ENCODE peak calls at places on chromosomes 12 and 14, in four cellular contexts. One of them, this sample, is unnamed.

GRCh38 chr14:88879016-88879415 is 54.6 kb downstream of the TTC8 start:
- DNase-seq in cardiac septum: no peak
- DNase-seq in NAMALWA: no peak
- DNase-seq in NCI-H146: no peak
- DNase-seq in this sample: no peak

GRCh38 chr14:91904483-91904882 is 37.1 kb upstream of the TC2N start:
- DNase-seq in cardiac septum: peak; percentile 56
- DNase-seq in NAMALWA: no peak
- DNase-seq in NCI-H146: no peak
- DNase-seq in this sample: no peak

GRCh38 chr12:9634177-9634803 is 26.6 kb upstream of the KLRB1 start:
- DNase-seq in cardiac septum: no peak
- DNase-seq in NAMALWA: peak; percentile 89
- DNase-seq in NCI-H146: peak; percentile 35
- DNase-seq in this sample: peak; percentile 68

GRCh38 chr12:65614259-65614658 is 210.0 kb upstream of the HMGA2 start:
- DNase-seq in cardiac septum: no peak
- DNase-seq in NAMALWA: no peak
- DNase-seq in NCI-H146: no peak
- DNase-seq in this sample: no peak

GRCh38 chr12:15599266-15600037 is 189.7 kb downstream of the EPS8 start:
- DNase-seq in cardiac septum: no peak
- DNase-seq in NAMALWA: no peak
- DNase-seq in NCI-H146: peak; percentile 11
- DNase-seq in this sample: no peak

GRCh38 chr14:32022938-32023466 is 54.1 kb upstream of the ARHGAP5 start:
- DNase-seq in cardiac septum: no peak
- DNase-seq in NAMALWA: no peak
- DNase-seq in NCI-H146: no peak
- DNase-seq in this sample: no peak

GRCh38 chr12:109092484-109093021 is 719 bp downstream of the ALKBH2 start:
- DNase-seq in cardiac septum: no peak
- DNase-seq in NAMALWA: no peak
- DNase-seq in NCI-H146: no peak
- DNase-seq in this sample: no peak

GRCh38 chr12:65958456-65958855 is 134.2 kb downstream of the HMGA2 start:
- DNase-seq in cardiac septum: no peak
- DNase-seq in NAMALWA: no peak
- DNase-seq in NCI-H146: no peak
- DNase-seq in this sample: no peak

GRCh38 chr12:110102255-110102654 is 21.9 kb upstream of the IFT81 start:
- DNase-seq in cardiac septum: no peak
- DNase-seq in NAMALWA: peak; percentile 99
- DNase-seq in NCI-H146: peak; percentile 58
- DNase-seq in this sample: no peak

GRCh38 chr14:34951286-34951685 is 31.5 kb upstream of the SRP54 start:
- DNase-seq in cardiac septum: no peak
- DNase-seq in NAMALWA: no peak
- DNase-seq in NCI-H146: no peak
- DNase-seq in this sample: no peak

GRCh38 chr12:51914034-51914923 is 7.0 kb downstream of the ACVRL1 start:
- DNase-seq in cardiac septum: peak; percentile 75
- DNase-seq in NAMALWA: no peak
- DNase-seq in NCI-H146: no peak
- DNase-seq in this sample: peak; percentile 65

GRCh38 chr14:71725802-71726638 is 206.2 kb upstream of the RGS6 start:
- DNase-seq in cardiac septum: no peak
- DNase-seq in NAMALWA: no peak
- DNase-seq in NCI-H146: no peak
- DNase-seq in this sample: no peak

GRCh38 chr14:102917469-102918211 is 4.8 kb upstream of the AMN start:
- DNase-seq in cardiac septum: no peak
- DNase-seq in NAMALWA: peak; percentile 81
- DNase-seq in NCI-H146: peak; percentile 50
- DNase-seq in this sample: peak; percentile 77

GRCh38 chr12:16012086-16012485 is 101.0 kb downstream of the DERA start:
- DNase-seq in cardiac septum: no peak
- DNase-seq in NAMALWA: no peak
- DNase-seq in NCI-H146: no peak
- DNase-seq in this sample: peak; percentile 71

GRCh38 chr12:71164877-71165197 is 7.0 kb upstream of the TSPAN8 start:
- DNase-seq in cardiac septum: no peak
- DNase-seq in NAMALWA: no peak
- DNase-seq in NCI-H146: no peak
- DNase-seq in this sample: no peak

GRCh38 chr14:32038876-32039275 is 38.2 kb upstream of the ARHGAP5 start:
- DNase-seq in cardiac septum: no peak
- DNase-seq in NAMALWA: no peak
- DNase-seq in NCI-H146: peak; percentile 41
- DNase-seq in this sample: no peak

GRCh38 chr12:13000616-13000934 is 510 bp upstream of the HEBP1 start:
- DNase-seq in cardiac septum: no peak
- DNase-seq in NAMALWA: no peak
- DNase-seq in NCI-H146: no peak
- DNase-seq in this sample: no peak

GRCh38 chr14:93029417-93029816 is 86.3 kb downstream of the ITPK1 start:
- DNase-seq in cardiac septum: no peak
- DNase-seq in NAMALWA: no peak
- DNase-seq in NCI-H146: no peak
- DNase-seq in this sample: no peak

GRCh38 chr12:101773560-101774206 is 34.4 kb upstream of the SYCP3 start:
- DNase-seq in cardiac septum: no peak
- DNase-seq in NAMALWA: peak; percentile 74
- DNase-seq in NCI-H146: peak; percentile 64
- DNase-seq in this sample: peak; percentile 79

GRCh38 chr12:19620222-19620621 is 180.9 kb downstream of the AEBP2 start:
- DNase-seq in cardiac septum: no peak
- DNase-seq in NAMALWA: no peak
- DNase-seq in NCI-H146: no peak
- DNase-seq in this sample: no peak

GRCh38 chr14:22113401-22113800 is 439.8 kb upstream of the OR4E1 start:
- DNase-seq in cardiac septum: no peak
- DNase-seq in NAMALWA: no peak
- DNase-seq in NCI-H146: no peak
- DNase-seq in this sample: no peak

GRCh38 chr14:99174081-99174851 is 97.7 kb downstream of the BCL11B start:
- DNase-seq in cardiac septum: no peak
- DNase-seq in NAMALWA: no peak
- DNase-seq in NCI-H146: no peak
- DNase-seq in this sample: no peak

GRCh38 chr12:97404549-97404948 is 58.1 kb upstream of the RMST start:
- DNase-seq in cardiac septum: no peak
- DNase-seq in NAMALWA: peak; percentile 53
- DNase-seq in NCI-H146: peak; percentile 61
- DNase-seq in this sample: no peak

GRCh38 chr14:101584049-101584859 is 23.0 kb downstream of the DIO3 start:
- DNase-seq in cardiac septum: no peak
- DNase-seq in NAMALWA: no peak
- DNase-seq in NCI-H146: no peak
- DNase-seq in this sample: no peak

GRCh38 chr14:61564623-61565091 is 130.7 kb upstream of the HIF1A start:
- DNase-seq in cardiac septum: no peak
- DNase-seq in NAMALWA: no peak
- DNase-seq in NCI-H146: no peak
- DNase-seq in this sample: no peak

GRCh38 chr14:54317396-54317795 is 79.4 kb upstream of the CDKN3 start:
- DNase-seq in cardiac septum: no peak
- DNase-seq in NAMALWA: no peak
- DNase-seq in NCI-H146: no peak
- DNase-seq in this sample: no peak

GRCh38 chr14:82872494-82872893 is 1338.8 kb upstream of the SEL1L start:
- DNase-seq in cardiac septum: no peak
- DNase-seq in NAMALWA: peak; percentile 44
- DNase-seq in NCI-H146: no peak
- DNase-seq in this sample: no peak

GRCh38 chr12:8081228-8081920 is 700 bp upstream of the NECAP1 start:
- DNase-seq in cardiac septum: no peak
- DNase-seq in NAMALWA: peak; percentile 69
- DNase-seq in NCI-H146: peak; percentile 45
- DNase-seq in this sample: no peak

GRCh38 chr14:32382704-32383103 is 53.6 kb downstream of the AKAP6 start:
- DNase-seq in cardiac septum: no peak
- DNase-seq in NAMALWA: no peak
- DNase-seq in NCI-H146: no peak
- DNase-seq in this sample: no peak

GRCh38 chr12:112381421-112381897 is 772 bp downstream of the HECTD4 start:
- DNase-seq in cardiac septum: no peak
- DNase-seq in NAMALWA: peak; percentile 67
- DNase-seq in NCI-H146: peak; percentile 68
- DNase-seq in this sample: peak; percentile 58

GRCh38 chr14:99254391-99255009 is 17.5 kb downstream of the BCL11B start:
- DNase-seq in cardiac septum: no peak
- DNase-seq in NAMALWA: no peak
- DNase-seq in NCI-H146: no peak
- DNase-seq in this sample: no peak

GRCh38 chr12:116975779-116976393 is 65.1 kb downstream of the FBXW8 start:
- DNase-seq in cardiac septum: no peak
- DNase-seq in NAMALWA: no peak
- DNase-seq in NCI-H146: no peak
- DNase-seq in this sample: no peak

GRCh38 chr12:123801573-123802178 is 39.6 kb downstream of the DNAH10 start:
- DNase-seq in cardiac septum: no peak
- DNase-seq in NAMALWA: peak; percentile 59
- DNase-seq in NCI-H146: no peak
- DNase-seq in this sample: no peak

GRCh38 chr12:4037747-4038312 is 164.6 kb upstream of the PARP11 start:
- DNase-seq in cardiac septum: no peak
- DNase-seq in NAMALWA: no peak
- DNase-seq in NCI-H146: no peak
- DNase-seq in this sample: peak; percentile 80

GRCh38 chr14:106094654-106095189 is 568.3 kb downstream of the TMEM121 start:
- DNase-seq in cardiac septum: no peak
- DNase-seq in NAMALWA: no peak
- DNase-seq in NCI-H146: no peak
- DNase-seq in this sample: peak; percentile 59

GRCh38 chr14:99277534-99277933 is 5.5 kb upstream of the BCL11B start:
- DNase-seq in cardiac septum: no peak
- DNase-seq in NAMALWA: no peak
- DNase-seq in NCI-H146: no peak
- DNase-seq in this sample: no peak

GRCh38 chr12:112927475-112927874 is 10.8 kb upstream of the OAS3 start:
- DNase-seq in cardiac septum: no peak
- DNase-seq in NAMALWA: no peak
- DNase-seq in NCI-H146: no peak
- DNase-seq in this sample: no peak

This sample was measured in sciatic nerve.